ENCODE peak calls at places on chromosome 18, in five cellular contexts. B is HCT116, D is GM12878, H is HepG2, N is SK-N-SH. F is an unnamed sample.

GRCh38 chr18:28095041-28095440 is 81.9 kb downstream of the CDH2 start:
- DNase-seq in B (no peak), D (no peak), H (no peak), N (no peak), F (no peak)

GRCh38 chr18:29664278-29665021 is 1378.1 kb downstream of the DSC3 start:
- DNase-seq in B (no peak), D (no peak), H (no peak), N (no peak), F (no peak)

GRCh38 chr18:13232060-13232917 is 13.7 kb downstream of the LDLRAD4 start:
- DNase-seq in B (no peak), D (no peak), H (no peak), N (no peak), F (no peak)

GRCh38 chr18:336753-337152 is 68.9 kb upstream of the THOC1 start:
- DNase-seq in B (no peak), D (no peak), H (no peak), N (no peak), F (no peak)

GRCh38 chr18:47036298-47036874 is 965 bp upstream of the ELOA2 start:
- DNase-seq in B (peak; percentile 29), D (no peak), H (peak; percentile 28), N (peak; percentile 52), F (peak; percentile 13)

GRCh38 chr18:8496186-8496585 is 113.1 kb upstream of the RAB12 start:
- DNase-seq in B (no peak), D (no peak), H (no peak), N (no peak), F (peak; percentile 9)

GRCh38 chr18:79400591-79401381 is 5.1 kb downstream of the NFATC1 start:
- DNase-seq in B (no peak), D (peak; percentile 24), H (no peak), N (no peak), F (no peak)

GRCh38 chr18:40851014-40851429 is 1104.0 kb upstream of the PIK3C3 start:
- DNase-seq in B (no peak), D (no peak), H (no peak), N (no peak), F (no peak)

GRCh38 chr18:57959278-57959677 is 84.7 kb upstream of the NEDD4L start:
- DNase-seq in B (peak; percentile 72), D (no peak), H (peak; percentile 66), N (peak; percentile 49), F (peak; percentile 65)

GRCh38 chr18:355678-356077 is 87.8 kb upstream of the THOC1 start:
- DNase-seq in B (no peak), D (no peak), H (no peak), N (no peak), F (no peak)

GRCh38 chr18:3061581-3062416 is 48.9 kb upstream of the LPIN2 start:
- DNase-seq in B (no peak), D (no peak), H (no peak), N (no peak), F (no peak)

GRCh38 chr18:78726326-78727056 is 253.1 kb upstream of the SALL3 start:
- DNase-seq in B (no peak), D (no peak), H (no peak), N (no peak), F (no peak)

GRCh38 chr18:424869-425138 is 75.7 kb downstream of the COLEC12 start:
- DNase-seq in B (no peak), D (no peak), H (no peak), N (no peak), F (no peak)

GRCh38 chr18:37710731-37711130 is 145.1 kb upstream of the CELF4 start:
- DNase-seq in B (no peak), D (no peak), H (no peak), N (no peak), F (no peak)

GRCh38 chr18:74289946-74290478 is 1.8 kb downstream of the CYB5A start:
- DNase-seq in B (no peak), D (no peak), H (no peak), N (no peak), F (no peak)

GRCh38 chr18:46677609-46678470 is 20.8 kb upstream of the LOXHD1 start:
- DNase-seq in B (peak; percentile 2), D (no peak), H (no peak), N (peak; percentile 36), F (no peak)

GRCh38 chr18:13424377-13424776 is 205.8 kb downstream of the LDLRAD4 start:
- DNase-seq in B (no peak), D (no peak), H (no peak), N (no peak), F (no peak)

GRCh38 chr18:36130039-36130831 is 536 bp downstream of the ELP2 start:
- DNase-seq in B (no peak), D (no peak), H (no peak), N (peak; percentile 22), F (no peak)
- TF ChIP-seq JUND in B (no peak), D (no peak), H (no peak), N (no peak), F (no peak)

GRCh38 chr18:56702946-56703345 is 51.8 kb downstream of the WDR7 start:
- DNase-seq in B (peak; percentile 58), D (no peak), H (peak; percentile 24), N (peak; percentile 54), F (peak; percentile 9)
- TF ChIP-seq JUND in B (no peak), D (no peak), H (no peak), N (no peak), F (no peak)

DNA sequence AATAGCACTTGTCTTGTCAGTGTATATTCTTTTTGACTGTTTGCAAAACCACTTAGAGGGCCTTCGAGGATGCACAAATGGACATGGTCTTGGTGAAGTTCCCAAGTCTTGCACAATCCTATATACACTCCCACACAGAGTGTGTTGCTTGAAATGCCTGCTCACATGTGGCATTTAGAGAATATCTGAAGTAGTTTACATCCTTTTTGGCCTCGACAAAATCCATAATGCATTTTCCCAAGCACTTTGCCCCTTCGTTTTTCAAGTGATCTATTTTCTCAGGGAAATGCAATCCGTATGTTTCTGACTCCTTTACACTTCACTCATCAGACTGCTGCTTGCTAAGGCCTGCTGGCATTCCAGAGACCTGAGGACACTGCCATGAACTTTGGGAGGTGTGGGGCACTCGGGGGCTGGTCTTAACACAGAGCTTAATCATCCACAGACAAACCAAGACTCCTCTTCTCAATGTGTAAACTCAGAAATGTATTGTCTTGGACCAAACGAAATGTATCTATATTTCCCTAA is 219.5 kb upstream of the APCDD1 start:
- DNase-seq in B (no peak), D (no peak), H (no peak), N (no peak), F (no peak)
- TF ChIP-seq JUND in B (no peak), D (no peak), H (no peak), N (no peak), F (no peak)

GRCh38 chr18:77056399-77057015 is 76.1 kb downstream of the MBP start:
- DNase-seq in B (no peak), D (no peak), H (peak; percentile 19), N (no peak), F (no peak)

GRCh38 chr18:77053616-77054287 is 78.8 kb downstream of the MBP start:
- DNase-seq in B (no peak), D (no peak), H (no peak), N (no peak), F (no peak)

GRCh38 chr18:77054288-77054605 is 78.3 kb downstream of the MBP start:
- DNase-seq in B (no peak), D (no peak), H (no peak), N (no peak), F (no peak)

GRCh38 chr18:77055429-77056310 is 76.9 kb downstream of the MBP start:
- DNase-seq in B (no peak), D (no peak), H (no peak), N (no peak), F (no peak)

DNA sequence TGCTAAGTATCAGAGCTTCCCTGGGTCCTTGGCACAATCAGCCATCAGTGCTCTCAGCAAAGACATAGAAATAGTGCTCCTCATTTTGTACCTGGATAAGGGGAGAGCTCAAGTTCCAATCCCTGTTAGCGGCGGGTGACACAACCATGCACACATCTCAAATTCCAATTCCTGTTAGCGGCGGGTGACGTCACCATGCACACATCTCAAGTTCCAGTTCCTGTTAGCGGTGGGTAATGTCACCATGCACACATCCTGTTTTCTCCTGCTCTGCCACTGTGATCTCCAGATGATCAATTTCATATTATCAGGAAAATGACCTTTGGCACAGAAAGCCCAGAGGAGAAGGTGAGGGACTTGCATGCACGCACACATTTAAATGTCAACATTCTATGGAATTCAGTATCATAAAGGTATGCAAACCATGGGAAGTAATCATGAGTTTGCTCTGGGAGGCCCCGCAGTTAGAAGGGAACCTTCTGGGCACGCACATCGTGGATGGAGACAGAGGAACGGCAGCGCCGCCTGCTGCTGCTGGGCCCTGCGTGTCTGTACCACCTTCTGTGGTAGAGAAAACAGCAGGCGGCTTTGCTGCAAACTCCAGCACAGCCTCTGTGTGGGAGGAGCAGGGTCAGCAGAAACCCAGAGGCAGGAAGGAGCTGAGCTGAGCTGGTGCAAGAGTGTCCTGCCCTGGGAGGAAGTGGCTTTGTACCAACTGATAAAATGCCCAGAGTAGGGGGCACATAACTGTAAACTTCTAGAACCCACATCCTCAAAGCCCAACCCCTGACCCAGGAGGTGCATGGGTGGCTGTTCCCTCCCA is 77.8 kb downstream of the MBP start:
- DNase-seq in B (no peak), D (peak; percentile 80), H (peak; percentile 87), N (peak; percentile 69), F (peak; percentile 55)
- TF ChIP-seq JUND in B (no peak), D (peak; percentile 78), H (peak; percentile 58), N (no peak), F (no peak)

GRCh38 chr18:7233398-7233797 is 2.5 kb downstream of the LRRC30 start:
- DNase-seq in B (no peak), D (no peak), H (no peak), N (no peak), F (no peak)

GRCh38 chr18:7232218-7232617 is 1.3 kb downstream of the LRRC30 start:
- DNase-seq in B (no peak), D (no peak), H (no peak), N (no peak), F (no peak)

GRCh38 chr18:7234061-7234460 is 3.2 kb downstream of the LRRC30 start:
- DNase-seq in B (no peak), D (no peak), H (no peak), N (no peak), F (no peak)

GRCh38 chr18:7230646-7231349 is at the start of gene LRRC30:
- DNase-seq in B (no peak), D (no peak), H (no peak), N (no peak), F (no peak)
- TF ChIP-seq JUND in B (no peak), D (no peak), H (no peak), N (no peak), F (no peak)

GRCh38 chr18:43751835-43752234 is 474.5 kb upstream of the SYT4 start:
- DNase-seq in B (no peak), D (no peak), H (no peak), N (no peak), F (no peak)

DNA sequence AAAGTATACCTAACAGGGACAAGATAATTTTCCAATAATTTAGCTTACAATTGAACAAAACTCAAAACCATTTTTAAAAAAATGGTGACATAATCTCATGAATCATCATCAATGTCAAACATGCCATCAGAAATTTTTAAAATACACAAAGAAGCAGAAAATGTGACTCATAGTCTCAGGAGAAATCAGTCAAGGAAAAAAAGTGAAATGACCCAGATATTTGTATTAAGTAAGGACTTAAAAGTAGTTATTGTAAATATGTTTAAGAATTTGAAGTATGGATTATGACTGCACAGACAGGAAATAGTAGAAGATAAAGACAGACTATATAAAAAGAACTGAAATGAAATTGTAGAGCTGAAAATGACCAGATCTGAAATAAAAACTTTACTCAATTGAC is 473.9 kb upstream of the SYT4 start:
- DNase-seq in B (no peak), D (no peak), H (no peak), N (no peak), F (no peak)
- TF ChIP-seq JUND in B (no peak), D (no peak), H (no peak), N (no peak), F (no peak)

GRCh38 chr18:34977787-34978532 is 63.3 kb upstream of the MAPRE2 start:
- DNase-seq in B (no peak), D (no peak), H (no peak), N (peak; percentile 39), F (no peak)
- TF ChIP-seq JUND in B (peak; percentile 13), D (no peak), H (peak; percentile 19), N (no peak), F (no peak)